ENCODE peak calls at places on chromosomes 12 and 14, in seven cellular contexts. V, K, C, J, Y, H and O are unnamed samples.

GRCh38 chr14:54762296-54762695 is 140.3 kb downstream of the GCH1 start:
- DNase-seq in Y (peak; percentile 29), H (no peak), J (no peak), C (no peak), K (no peak), V (no peak), O (no peak)

GRCh38 chr14:94620597-94620996 is 8.4 kb downstream of the SERPINA3 start:
- DNase-seq in J (no peak), Y (no peak), C (no peak), V (no peak), K (no peak), H (no peak), O (no peak)

GRCh38 chr14:68842298-68842697 is 49.4 kb upstream of the ZFP36L1 start:
- DNase-seq in J (no peak), K (peak; percentile 52), V (no peak), C (no peak), Y (no peak), H (no peak), O (peak; percentile 19)

GRCh38 chr12:114220311-114220710 is 185.6 kb downstream of the TBX5 start:
- DNase-seq in V (no peak), H (no peak), Y (no peak), K (no peak), C (no peak), J (no peak), O (no peak)

GRCh38 chr14:101705733-101706508 is 55.6 kb upstream of the PPP2R5C start:
- DNase-seq in Y (no peak), H (peak; percentile 80), C (peak; percentile 53), J (no peak), V (no peak), K (peak; percentile 79), O (peak; percentile 39)

GRCh38 chr14:92937229-92937937 is 14.4 kb downstream of the CHGA start:
- DNase-seq in H (no peak), K (no peak), C (peak; percentile 33), J (no peak), V (no peak), Y (no peak), O (no peak)

GRCh38 chr14:94239416-94239815 is 53.7 kb downstream of the SERPINA10 start:
- DNase-seq in V (no peak), K (no peak), C (no peak), J (no peak), Y (no peak), H (no peak), O (no peak)

GRCh38 chr14:75493580-75494130 is 28.6 kb upstream of the BATF start:
- DNase-seq in H (no peak), C (no peak), J (no peak), Y (no peak), V (no peak), K (peak; percentile 87), O (no peak)

GRCh38 chr12:128798543-128799341 is 25.0 kb downstream of the SLC15A4 start:
- DNase-seq in V (no peak), H (no peak), K (peak; percentile 65), Y (no peak), J (no peak), C (no peak), O (no peak)

GRCh38 chr12:64403708-64404469 is at the start of gene XPOT:
- DNase-seq in J (peak; percentile 95), K (peak; percentile 99), C (peak; percentile 97), Y (peak; percentile 98), H (peak; percentile 96), V (peak; percentile 78), O (peak; percentile 95)

GRCh38 chr14:61512508-61512907 is 182.8 kb upstream of the HIF1A start:
- DNase-seq in Y (peak; percentile 34), K (no peak), J (no peak), H (no peak), C (no peak), V (no peak), O (no peak)

GRCh38 chr14:44438936-44439335 is 68.1 kb downstream of the FSCB start:
- DNase-seq in K (no peak), J (no peak), H (no peak), Y (no peak), C (no peak), V (no peak), O (no peak)

GRCh38 chr12:51199546-51199945 is 18.3 kb downstream of the POU6F1 start:
- DNase-seq in H (no peak), V (no peak), K (no peak), J (no peak), Y (no peak), C (no peak), O (no peak)

GRCh38 chr12:123058980-123059379 is 78.5 kb downstream of the ARL6IP4 start:
- DNase-seq in J (no peak), C (no peak), Y (no peak), H (no peak), V (no peak), K (no peak), O (no peak)

GRCh38 chr14:54322668-54323380 is 74.0 kb upstream of the CDKN3 start:
- DNase-seq in K (peak; percentile 75), V (no peak), J (no peak), Y (no peak), H (no peak), C (no peak), O (no peak)

GRCh38 chr12:54370218-54370730 is 6.0 kb upstream of the GPR84 start:
- DNase-seq in C (peak; percentile 94), V (no peak), Y (peak; percentile 78), K (peak; percentile 94), H (peak; percentile 85), J (peak; percentile 53), O (no peak)

GRCh38 chr12:103580026-103580425 is 7.0 kb upstream of the STAB2 start:
- DNase-seq in C (no peak), Y (peak; percentile 24), K (no peak), J (no peak), H (no peak), V (no peak), O (no peak)

GRCh38 chr12:109098142-109098652 is 800 bp downstream of the UNG start:
- DNase-seq in V (no peak), C (no peak), Y (no peak), J (no peak), K (no peak), H (peak; percentile 78), O (no peak)

GRCh38 chr14:33612184-33612479 is 338.7 kb downstream of the EGLN3 start:
- DNase-seq in J (no peak), H (no peak), K (no peak), C (no peak), V (no peak), Y (no peak), O (no peak)

GRCh38 chr12:109743076-109743910 is 29.7 kb downstream of the FAM222A start:
- DNase-seq in J (no peak), H (peak; percentile 10), K (peak; percentile 25), V (no peak), Y (no peak), C (no peak), O (no peak)

GRCh38 chr12:110498984-110499706 is 2.8 kb downstream of the VPS29 start:
- DNase-seq in J (peak; percentile 77), Y (peak; percentile 27), V (no peak), C (no peak), K (no peak), H (no peak), O (no peak)

GRCh38 chr14:92794547-92794941 is 439 bp downstream of the GOLGA5 start:
- DNase-seq in K (peak; percentile 49), V (no peak), C (no peak), J (no peak), Y (no peak), H (peak; percentile 27), O (no peak)

GRCh38 chr12:47079894-47080724 is at the start of gene AMIGO2:
- DNase-seq in C (peak; percentile 55), Y (peak; percentile 93), V (no peak), J (peak; percentile 26), H (peak; percentile 81), K (peak; percentile 75), O (no peak)

GRCh38 chr14:104878582-104878981 is 13.5 kb downstream of the CEP170B start:
- DNase-seq in Y (no peak), C (no peak), V (no peak), J (no peak), H (peak; percentile 16), K (no peak), O (no peak)

GRCh38 chr14:34781242-34781641 is 66.8 kb upstream of the CFL2 start:
- DNase-seq in C (no peak), K (peak; percentile 2), J (no peak), V (peak; percentile 25), H (no peak), Y (peak; percentile 98), O (no peak)

GRCh38 chr14:85217412-85217811 is 312.5 kb upstream of the FLRT2 start:
- DNase-seq in J (no peak), H (no peak), V (no peak), C (no peak), K (no peak), Y (no peak), O (peak; percentile 51)

GRCh38 chr14:54168489-54168888 is 211.9 kb upstream of the BMP4 start:
- DNase-seq in K (no peak), H (no peak), J (no peak), Y (no peak), C (peak; percentile 54), V (no peak), O (no peak)

GRCh38 chr12:1350055-1350933 is 244.1 kb downstream of the FBXL14 start:
- DNase-seq in C (peak; percentile 21), Y (peak; percentile 85), V (peak; percentile 52), J (no peak), K (peak; percentile 75), H (no peak), O (peak; percentile 89)

GRCh38 chr14:70780396-70781075 is 28.8 kb downstream of the MAP3K9 start:
- DNase-seq in C (no peak), Y (no peak), V (no peak), K (no peak), J (peak; percentile 45), H (peak; percentile 41), O (no peak)

GRCh38 chr12:104865080-104865479 is 93.0 kb downstream of the SLC41A2 start:
- DNase-seq in C (no peak), Y (no peak), V (no peak), H (no peak), J (peak; percentile 20), K (no peak), O (no peak)

GRCh38 chr12:65567820-65568219 is 256.5 kb upstream of the HMGA2 start:
- DNase-seq in H (no peak), J (no peak), K (no peak), Y (no peak), V (no peak), C (no peak), O (no peak)

GRCh38 chr12:117112268-117112595 is 13.0 kb upstream of the TESC start:
- DNase-seq in J (no peak), C (no peak), Y (no peak), V (no peak), H (no peak), K (no peak), O (no peak)

GRCh38 chr12:6613776-6614512 is 6.8 kb upstream of the CHD4 start:
- DNase-seq in Y (peak; percentile 96), C (peak; percentile 55), V (peak; percentile 93), J (peak; percentile 97), K (peak; percentile 99), H (peak; percentile 91), O (peak; percentile 96)

GRCh38 chr12:112969547-112970306 is 8.6 kb upstream of the OAS2 start:
- DNase-seq in Y (no peak), K (no peak), J (no peak), H (no peak), V (no peak), C (no peak), O (no peak)

GRCh38 chr12:12003609-12004008 is 67.1 kb upstream of the BCL2L14 start:
- DNase-seq in V (no peak), H (no peak), C (no peak), Y (no peak), K (peak; percentile 35), J (no peak), O (no peak)

GRCh38 chr14:36767603-36768281 is 106.1 kb downstream of the PAX9 start:
- DNase-seq in J (no peak), H (no peak), C (peak; percentile 32), Y (peak; percentile 41), V (no peak), K (peak; percentile 90), O (no peak)

GRCh38 chr14:29016050-29016900 is 249.7 kb downstream of the FOXG1 start:
- DNase-seq in H (no peak), K (peak; percentile 72), V (no peak), Y (peak; percentile 43), C (peak; percentile 65), J (peak; percentile 3), O (peak; percentile 1)

GRCh38 chr14:76267322-76268012 is 108.5 kb upstream of the ESRRB start:
- DNase-seq in J (no peak), Y (no peak), C (peak; percentile 64), H (peak; percentile 78), K (peak; percentile 82), V (no peak), O (no peak)